ENCODE peak calls at places on chromosomes 2 and 18, in eight cellular contexts. T is GM12878, Q is K562, Y is upper lobe of left lung, N is HepG2, I is HCT116, X is Panc1, H is GM23338. E is an unnamed sample.

GRCh38 chr2:25000503-25001328 is 29.0 kb upstream of the DNAJC27 start:
- ATAC-seq in X (peak), Q (no peak), Y (no peak), H (no peak), I (no peak), T (no peak), N (peak), E (no peak)

GRCh38 chr2:15415748-15416147 is 145.4 kb downstream of the NBAS start:
- ATAC-seq in N (no peak), H (no peak), X (no peak), I (no peak), Y (no peak), Q (no peak), T (no peak), E (no peak)

GRCh38 chr2:43464546-43464945 is 131.3 kb downstream of the THADA start:
- ATAC-seq in Y (peak), N (no peak), T (no peak), I (no peak), Q (no peak), H (no peak), X (no peak), E (peak)

GRCh38 chr2:98087447-98088065 is 589 bp downstream of the VWA3B start:
- ATAC-seq in X (peak), T (peak), Y (no peak), Q (no peak), I (no peak), H (peak), N (no peak), E (no peak)

GRCh38 chr2:98715812-98716451 is 15.0 kb downstream of the MGAT4A start:
- ATAC-seq in Y (no peak), X (no peak), H (no peak), N (no peak), T (no peak), Q (no peak), I (no peak), E (no peak)

GRCh38 chr2:15997728-15998280 is 57.5 kb downstream of the MYCN start:
- ATAC-seq in Y (no peak), I (no peak), Q (no peak), T (no peak), X (no peak), H (no peak), N (no peak), E (no peak)

GRCh38 chr18:60888225-60888624 is 445.0 kb upstream of the CDH20 start:
- ATAC-seq in Y (no peak), T (no peak), Q (no peak), H (no peak), N (no peak), I (no peak), X (no peak), E (no peak)

GRCh38 chr2:67873916-67874315 is 188.9 kb downstream of the C1D start:
- ATAC-seq in Y (no peak), T (no peak), H (no peak), N (no peak), Q (no peak), I (no peak), X (no peak), E (no peak)

GRCh38 chr2:163731735-163732134 is 4.1 kb downstream of the FIGN start:
- ATAC-seq in N (no peak), Q (no peak), T (no peak), I (no peak), X (no peak), H (no peak), Y (no peak), E (no peak)

GRCh38 chr2:3147641-3148530 is 229.7 kb downstream of the EIPR1 start:
- ATAC-seq in I (no peak), H (no peak), T (no peak), Q (no peak), N (no peak), Y (no peak), X (no peak), E (no peak)

GRCh38 chr2:161990036-161990435 is 84.0 kb downstream of the DPP4 start:
- ATAC-seq in H (no peak), N (no peak), T (no peak), I (no peak), Q (no peak), X (no peak), Y (no peak), E (no peak)

GRCh38 chr18:9066358-9066757 is 36.1 kb upstream of the NDUFV2 start:
- ATAC-seq in T (peak), I (no peak), X (no peak), H (no peak), Q (no peak), N (no peak), Y (no peak), E (no peak)

GRCh38 chr2:16649353-16650286 is 16.0 kb downstream of the CYRIA start:
- ATAC-seq in X (peak), T (peak), Y (no peak), N (peak), Q (peak), H (no peak), I (no peak), E (no peak)

GRCh38 chr2:8863331-8863953 is 26.0 kb upstream of the KIDINS220 start:
- ATAC-seq in T (no peak), N (no peak), I (no peak), Q (no peak), X (no peak), H (no peak), Y (no peak), E (no peak)

GRCh38 chr2:38690499-38691420 is 24.8 kb downstream of the GALM start:
- ATAC-seq in Y (peak), Q (peak), N (peak), H (no peak), T (no peak), I (peak), X (peak), E (no peak)

GRCh38 chr2:108571262-108571661 is 37.0 kb downstream of the LIMS1 start:
- ATAC-seq in X (no peak), Y (no peak), T (no peak), Q (no peak), H (no peak), I (no peak), N (no peak), E (no peak)

GRCh38 chr2:45220227-45220626 is 211.0 kb upstream of the SIX2 start:
- ATAC-seq in I (no peak), X (no peak), H (no peak), Y (no peak), T (no peak), Q (no peak), N (peak), E (no peak)

GRCh38 chr2:187547353-187547979 is 6.8 kb downstream of the TFPI start:
- ATAC-seq in Y (peak), Q (peak), H (no peak), X (peak), T (peak), I (peak), N (no peak), E (peak)

GRCh38 chr2:166888180-166888579 is at the start of gene XIRP2:
- ATAC-seq in Y (no peak), I (no peak), X (no peak), N (no peak), H (no peak), T (no peak), Q (no peak), E (no peak)

GRCh38 chr2:217838409-217838831 is 164.4 kb downstream of the TNS1 start:
- ATAC-seq in T (no peak), Y (no peak), N (no peak), H (no peak), X (no peak), I (no peak), Q (no peak), E (no peak)

GRCh38 chr2:217840522-217840921 is 162.3 kb downstream of the TNS1 start:
- ATAC-seq in T (no peak), X (no peak), I (no peak), Q (peak), N (peak), H (no peak), Y (no peak), E (no peak)

GRCh38 chr2:217837530-217837929 is 165.3 kb downstream of the TNS1 start:
- ATAC-seq in X (no peak), Y (no peak), I (no peak), H (no peak), Q (no peak), N (no peak), T (no peak), E (no peak)

GRCh38 chr2:217839750-217840107 is 163.1 kb downstream of the TNS1 start:
- ATAC-seq in Y (no peak), X (no peak), T (no peak), H (no peak), I (no peak), N (peak), Q (no peak), E (no peak)

DNA sequence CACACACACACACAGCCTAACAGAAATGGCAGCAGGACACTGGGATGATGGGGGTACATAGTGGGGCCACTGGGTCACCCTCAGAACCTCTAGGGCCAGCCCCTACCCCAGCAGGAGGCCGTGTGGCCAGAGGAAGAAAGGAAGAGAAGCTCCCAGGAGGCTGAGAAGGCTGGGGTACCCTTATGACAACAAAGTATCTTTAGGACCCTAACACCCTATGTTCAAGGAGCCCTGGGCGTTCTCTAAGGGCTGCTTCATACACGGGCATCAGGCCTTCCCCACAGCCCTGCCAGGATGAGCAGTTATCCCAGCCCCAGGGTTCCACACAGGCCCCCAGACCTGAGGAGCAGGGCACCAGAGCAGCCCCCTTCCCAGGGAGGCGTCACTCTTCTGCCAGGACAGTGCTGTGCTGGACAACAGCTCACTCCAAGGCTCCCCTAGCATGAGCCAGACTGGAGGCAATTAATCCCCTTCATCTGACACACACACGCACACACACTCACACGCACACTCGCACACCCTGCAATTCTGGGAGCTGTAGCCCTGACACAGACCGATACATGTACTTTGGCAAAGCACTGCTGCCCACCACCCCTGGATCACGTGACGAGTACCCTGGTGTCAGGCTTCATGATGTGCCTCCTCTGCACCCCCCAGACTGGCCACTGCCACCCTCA is 163.6 kb downstream of the TNS1 start:
- ATAC-seq in I (no peak), Q (no peak), X (no peak), N (peak), T (no peak), Y (no peak), H (no peak), E (no peak)
- TF ChIP-seq POLR2AphosphoS5 in I (no peak), Q (no peak), X (no peak), N (no peak), T (no peak), Y (no peak), H (no peak), E (peak)

DNA sequence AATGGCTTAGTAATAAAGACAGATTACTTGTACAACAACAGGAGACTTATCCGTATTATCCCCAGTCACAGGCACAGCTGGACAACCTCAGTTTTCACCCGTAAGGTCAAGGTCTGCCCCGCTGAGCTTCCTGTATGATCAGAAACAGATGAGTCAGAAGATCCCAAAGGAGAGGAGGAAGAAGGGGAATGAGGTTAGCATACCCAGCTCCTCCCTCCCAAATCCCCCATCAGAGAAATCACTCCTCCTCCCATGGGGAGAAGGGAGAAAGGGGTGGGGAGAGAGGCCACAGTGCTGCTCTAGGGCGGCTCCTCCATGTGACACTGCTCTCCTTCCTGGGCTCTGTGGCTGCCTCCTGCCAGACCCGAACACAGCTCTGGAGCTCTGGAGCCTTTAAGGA is 53.8 kb upstream of the SPTBN1 start:
- ATAC-seq in X (no peak), Q (peak), H (peak), I (peak), T (no peak), N (peak), Y (peak), E (peak)
- TF ChIP-seq POLR2AphosphoS5 in X (no peak), Q (no peak), H (no peak), I (no peak), T (no peak), N (no peak), Y (peak), E (peak)

DNA sequence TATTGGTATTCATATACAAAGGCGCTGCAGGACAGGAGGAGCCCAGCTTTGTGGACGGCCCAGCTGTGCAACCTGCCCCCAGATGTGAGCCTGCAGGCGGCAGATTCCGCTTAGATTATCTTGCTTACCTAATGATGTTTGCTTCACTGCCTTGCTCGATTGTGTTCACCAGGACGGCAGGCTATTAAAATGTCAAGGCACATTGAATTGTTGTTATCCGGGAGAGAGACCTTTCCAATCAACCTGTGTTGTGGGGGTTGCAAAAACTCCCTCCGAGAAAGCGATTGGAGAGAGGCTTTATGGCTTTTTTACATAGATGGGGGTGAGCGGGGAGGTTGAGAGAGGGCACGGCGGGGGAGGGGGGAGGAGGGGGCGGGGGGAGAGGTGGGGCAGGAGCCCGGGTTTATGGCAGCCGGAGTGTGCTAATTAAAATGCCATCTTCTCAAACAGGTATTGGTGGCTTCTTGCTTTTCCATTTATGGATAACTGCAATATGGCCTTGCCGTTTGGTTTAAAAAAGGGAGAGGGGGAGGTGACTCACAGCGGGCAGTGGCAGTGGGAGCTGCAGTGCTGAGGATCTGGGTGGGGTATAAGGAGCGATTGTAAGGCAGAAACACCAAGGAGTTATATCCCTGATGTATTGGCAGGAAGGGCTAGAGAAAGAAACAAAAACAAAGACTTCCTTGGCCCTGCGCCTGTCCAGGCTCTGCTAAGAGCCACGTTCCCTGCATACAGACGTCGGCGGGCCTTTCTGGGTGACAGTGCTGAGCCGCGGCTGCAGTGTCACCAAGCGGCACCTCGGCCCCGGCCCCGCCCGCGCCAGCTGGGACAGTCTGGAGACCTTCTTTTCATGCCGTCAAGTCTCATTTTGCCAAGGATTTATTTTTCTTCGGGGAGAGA is 97.2 kb downstream of the INSIG2 start:
- ATAC-seq in T (peak), N (peak), Q (peak), Y (peak), H (peak), I (peak), X (peak), E (peak)
- TF ChIP-seq POLR2AphosphoS5 in T (no peak), N (no peak), Q (no peak), Y (no peak), H (no peak), I (no peak), X (no peak), E (no peak)

GRCh38 chr2:27393225-27393624 is 12.7 kb upstream of the ZNF513 start:
- ATAC-seq in T (no peak), H (no peak), X (no peak), Y (no peak), I (no peak), N (no peak), Q (no peak), E (no peak)

GRCh38 chr2:27390822-27391679 is 10.5 kb upstream of the ZNF513 start:
- ATAC-seq in H (no peak), N (no peak), T (no peak), Y (no peak), I (no peak), Q (no peak), X (no peak), E (no peak)
- TF ChIP-seq POLR2AphosphoS5 in H (no peak), N (no peak), T (no peak), Y (no peak), I (no peak), Q (no peak), X (no peak), E (no peak)